ENCODE peak calls at places on chromosomes 6 and 20, in five cellular contexts. A is stimulated activated naive B cell treated with anti-CD40 and anti-IgM and Interleukin-4, amounts not matched to agents 10 μg/mL and 1 μg/mL and 100 μg/mL, for 72 hours; L is keratinocyte; G is activated T-cell treated with anti-CD3 and anti-CD28 coated beads for 1 hour; H is EL. X is an unnamed sample.

GRCh38 chr20:51369503-51369902 is 173.0 kb downstream of the NFATC2 start:
- DNase-seq in H (no peak), L (no peak), A (no peak), G (no peak), X (no peak)

GRCh38 chr6:112485813-112486212 is 138.7 kb downstream of the RFPL4B start:
- DNase-seq in A (no peak), G (no peak), H (peak), L (no peak), X (no peak)

GRCh38 chr20:10217517-10218410 is 866 bp upstream of the SNAP25 start:
- DNase-seq in G (no peak), A (peak), L (no peak), H (peak), X (no peak)

GRCh38 chr20:21510414-21510971 is 3.4 kb downstream of the NKX2-2 start:
- DNase-seq in L (no peak), G (no peak), H (peak), A (no peak), X (no peak)

GRCh38 chr20:61901421-61902212 is 164.1 kb downstream of the TAF4 start:
- DNase-seq in A (no peak), G (no peak), L (no peak), H (peak), X (no peak)

GRCh38 chr6:23656257-23656731 is 469.7 kb upstream of the NRSN1 start:
- DNase-seq in H (no peak), G (no peak), A (no peak), L (no peak), X (no peak)

GRCh38 chr6:111750753-111751684 is 122.2 kb downstream of the FYN start:
- DNase-seq in L (no peak), A (no peak), H (no peak), G (peak), X (no peak)

GRCh38 chr6:11747021-11747420 is 31.6 kb downstream of the ADTRP start:
- DNase-seq in A (no peak), G (no peak), H (no peak), L (no peak), X (no peak)

GRCh38 chr6:143187173-143187908 is 126.7 kb downstream of the AIG1 start:
- DNase-seq in A (no peak), G (no peak), H (peak), L (no peak), X (no peak)

GRCh38 chr20:59006864-59007757 is at the start of gene CTSZ:
- DNase-seq in H (peak), L (no peak), A (peak), G (peak), X (no peak)

GRCh38 chr6:87822011-87822410 is 120.0 kb upstream of the AKIRIN2 start:
- DNase-seq in H (no peak), A (no peak), L (no peak), G (no peak), X (no peak)

GRCh38 chr6:116371384-116372209 is 850 bp downstream of the DSE start:
- DNase-seq in G (no peak), H (peak), A (peak), L (no peak), X (no peak)

GRCh38 chr20:4932061-4932460 is 69.2 kb downstream of the SLC23A2 start:
- DNase-seq in G (no peak), L (no peak), H (no peak), A (no peak), X (no peak)

GRCh38 chr6:41670703-41671360 is 32.6 kb downstream of the MDFI start:
- DNase-seq in G (no peak), H (no peak), L (no peak), A (no peak), X (no peak)

GRCh38 chr20:57584768-57585461 is 24.0 kb downstream of the PCK1 start:
- DNase-seq in L (no peak), H (no peak), A (no peak), G (no peak), X (no peak)

GRCh38 chr6:132316970-132317369 is 84.3 kb downstream of the MOXD1 start:
- DNase-seq in G (no peak), L (no peak), A (no peak), H (no peak), X (no peak)

X was measured in GM12878.